ENCODE peak calls at places on chromosome 6, in seven cellular contexts. D, U, F, J, V, Z and P are unnamed samples. For H3K36me3, the result is how much of the 10 kb centered on the place peaks cover.

GRCh38 chr6:34671801-34672656 is 24.5 kb downstream of the ILRUN start:
- DNase-seq in U (no peak), F (no peak), V (no peak), D (peak), Z (peak), J (no peak), P (no peak)

GRCh38 chr6:125944434-125944816 is 12.1 kb upstream of the HINT3 start:
- DNase-seq in F (peak), Z (peak), J (peak), V (peak), U (peak), D (peak), P (peak)

GRCh38 chr6:36495086-36495485 is 52.2 kb downstream of the STK38 start:
- DNase-seq in D (no peak), J (no peak), F (no peak), Z (no peak), U (no peak), V (no peak), P (no peak)

GRCh38 chr6:118280210-118280609 is 267.9 kb upstream of the PLN start:
- DNase-seq in D (no peak), U (no peak), Z (no peak), J (no peak), F (no peak), V (no peak), P (no peak)

GRCh38 chr6:55276745-55277627 is 50.3 kb upstream of the GFRAL start:
- DNase-seq in V (peak), U (peak), F (peak), J (peak), Z (peak), D (peak), P (peak)

GRCh38 chr6:33443619-33444504 is 10.5 kb upstream of the ZBTB9 start:
- DNase-seq in J (no peak), F (no peak), V (no peak), D (no peak), U (no peak), Z (no peak), P (no peak)

GRCh38 chr6:18720075-18720474 is 332.9 kb downstream of the RNF144B start:
- DNase-seq in D (no peak), F (no peak), V (no peak), Z (no peak), J (no peak), U (no peak), P (no peak)

GRCh38 chr6:137707590-137708360 is 159.3 kb upstream of the TNFAIP3 start:
- DNase-seq in F (peak), J (no peak), Z (peak), U (peak), V (peak), D (peak), P (peak)

GRCh38 chr6:79864421-79864820 is 82.9 kb downstream of the ELOVL4 start:
- DNase-seq in D (no peak), F (no peak), Z (no peak), V (peak), U (peak), J (no peak), P (no peak)

GRCh38 chr6:31110825-31111582 is 1.4 kb downstream of the C6orf15 start:
- DNase-seq in Z (no peak), F (no peak), U (no peak), D (no peak), J (no peak), V (no peak), P (no peak)

GRCh38 chr6:84410377-84410776 is 182.9 kb upstream of the CEP162 start:
- DNase-seq in Z (no peak), V (no peak), U (no peak), D (no peak), F (no peak), J (no peak), P (no peak)

GRCh38 chr6:84408028-84408427 is 180.6 kb upstream of the CEP162 start:
- DNase-seq in Z (no peak), J (no peak), U (no peak), D (no peak), V (no peak), F (no peak), P (no peak)

GRCh38 chr6:84411060-84411629 is 183.7 kb upstream of the CEP162 start:
- DNase-seq in Z (peak), J (no peak), U (no peak), D (no peak), V (no peak), F (no peak), P (no peak)

GRCh38 chr6:84414531-84414930 is 187.1 kb upstream of the CEP162 start:
- DNase-seq in V (no peak), F (no peak), J (no peak), D (no peak), U (no peak), Z (no peak), P (no peak)

GRCh38 chr6:84409911-84410310 is 182.5 kb upstream of the CEP162 start:
- DNase-seq in D (no peak), Z (no peak), U (no peak), F (no peak), J (no peak), V (no peak), P (no peak)
- H3K36me3 ChIP-seq in D (under half), Z (under half), U (under half), F (under half), J (under half), V (under half), P (under half)

GRCh38 chr6:157615951-157616350 is 207.1 kb upstream of the SNX9 start:
- DNase-seq in F (no peak), Z (no peak), J (no peak), D (peak), U (no peak), V (no peak), P (no peak)

GRCh38 chr6:157611406-157611805 is 211.6 kb upstream of the SNX9 start:
- DNase-seq in U (no peak), D (peak), V (no peak), J (no peak), Z (no peak), F (no peak), P (no peak)

GRCh38 chr6:157613011-157613522 is 210.0 kb upstream of the SNX9 start:
- DNase-seq in D (peak), F (peak), J (no peak), V (no peak), Z (peak), U (no peak), P (no peak)

GRCh38 chr6:157614026-157614484 is 209.0 kb upstream of the SNX9 start:
- DNase-seq in F (peak), D (peak), V (no peak), Z (peak), J (no peak), U (no peak), P (no peak)

GRCh38 chr6:157615411-157615763 is 207.7 kb upstream of the SNX9 start:
- DNase-seq in J (no peak), F (no peak), Z (peak), V (no peak), U (no peak), D (peak), P (no peak)
- TF ChIP-seq CTCF in J (peak), F (peak), Z (peak), V (no peak), U (no peak), D (no peak), P (no peak)

GRCh38 chr6:43347021-43347420 is 22.4 kb downstream of the ZNF318 start:
- DNase-seq in F (no peak), Z (no peak), J (no peak), D (no peak), U (no peak), V (no peak), P (no peak)

GRCh38 chr6:43347444-43347843 is 22.0 kb downstream of the ZNF318 start:
- DNase-seq in D (no peak), J (no peak), Z (no peak), F (no peak), V (no peak), U (no peak), P (no peak)
- H3K36me3 ChIP-seq in D (half or more), J (under half), Z (under half), F (under half), V (under half), U (under half), P (under half)

DNA sequence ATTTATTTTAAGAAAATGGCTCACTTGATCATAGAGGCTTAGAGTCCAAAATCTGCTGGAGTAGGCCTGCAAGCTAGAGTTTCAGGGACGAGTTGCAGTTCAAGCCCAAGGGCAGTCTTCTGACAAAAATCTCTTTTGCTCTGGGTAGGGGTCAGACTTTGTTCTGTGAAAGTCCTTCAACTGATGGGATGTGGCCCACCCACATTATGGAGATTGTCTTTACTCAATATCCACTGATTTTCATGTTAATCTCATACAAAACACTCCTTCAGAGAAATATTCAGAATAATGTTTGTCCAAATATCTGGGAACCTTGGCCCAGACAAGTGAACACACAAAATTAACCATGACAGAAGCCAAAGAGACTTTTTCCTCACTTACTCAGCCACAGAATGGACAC is 98.6 kb upstream of the RSPO3 start:
- DNase-seq in F (no peak), U (no peak), J (no peak), V (no peak), D (no peak), Z (no peak), P (no peak)
- TF ChIP-seq CTCF in F (no peak), U (no peak), J (no peak), V (no peak), D (no peak), Z (no peak), P (no peak)

GRCh38 chr6:134982161-134982560 is 32.3 kb upstream of the ALDH8A1 start:
- DNase-seq in F (no peak), Z (no peak), J (no peak), D (no peak), V (no peak), U (no peak), P (no peak)

GRCh38 chr6:134979142-134979541 is 29.2 kb upstream of the ALDH8A1 start:
- DNase-seq in V (no peak), F (no peak), U (no peak), D (no peak), J (no peak), Z (no peak), P (no peak)

GRCh38 chr6:134983823-134984222 is 33.9 kb upstream of the ALDH8A1 start:
- DNase-seq in D (no peak), J (no peak), Z (no peak), V (no peak), F (no peak), U (no peak), P (no peak)

GRCh38 chr6:134984821-134985220 is 34.9 kb upstream of the ALDH8A1 start:
- DNase-seq in J (no peak), Z (peak), U (no peak), F (no peak), V (no peak), D (no peak), P (no peak)

GRCh38 chr6:134980846-134981245 is 30.9 kb upstream of the ALDH8A1 start:
- DNase-seq in Z (peak), U (no peak), V (no peak), D (no peak), J (no peak), F (no peak), P (no peak)
- H3K36me3 ChIP-seq in Z (under half), U (under half), V (under half), D (half or more), J (under half), F (under half), P (under half)

DNA sequence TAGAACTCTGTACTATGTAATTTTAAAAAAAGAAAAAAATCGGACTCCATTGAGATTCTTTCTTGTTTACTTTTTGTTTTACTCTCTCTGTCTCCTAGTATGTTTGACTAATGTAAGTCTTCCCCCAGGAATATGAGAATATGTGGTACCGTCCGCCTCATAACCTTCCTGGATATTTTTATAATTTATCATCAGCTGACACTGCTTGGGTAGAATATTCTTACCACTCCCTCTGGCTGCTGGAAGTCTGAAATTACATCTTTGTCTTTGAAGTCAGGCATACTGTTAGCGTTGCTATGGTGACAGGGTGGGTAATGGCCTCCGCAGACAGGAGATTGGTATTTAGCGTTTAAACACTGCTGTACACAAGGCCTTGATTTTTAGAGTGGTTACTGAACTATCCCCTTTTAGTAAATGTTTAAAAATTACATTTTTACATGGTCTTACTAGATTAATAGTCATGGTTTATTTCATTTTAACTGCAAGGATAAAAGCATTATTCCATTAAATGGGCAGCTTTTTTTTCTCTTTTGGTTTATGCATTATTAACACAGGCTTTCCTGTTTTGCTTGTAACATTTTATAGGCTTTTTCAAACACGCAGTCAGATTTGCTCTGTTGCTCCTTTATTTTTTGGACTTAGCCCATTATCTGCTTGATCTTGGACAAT is 176.4 kb downstream of the ARID1B start:
- DNase-seq in J (no peak), U (no peak), D (no peak), Z (peak), F (peak), V (no peak), P (no peak)
- TF ChIP-seq CTCF in J (peak), U (no peak), D (peak), Z (peak), F (peak), V (no peak), P (no peak)

GRCh38 chr6:169232507-169232931 is 21.1 kb downstream of the THBS2 start:
- DNase-seq in D (no peak), V (no peak), F (no peak), J (no peak), U (no peak), Z (no peak), P (no peak)
- H3K36me3 ChIP-seq in D (under half), V (under half), F (under half), J (under half), U (under half), Z (under half), P (under half)